ENCODE peak calls at places on chromosomes 4 and X, in seven cellular contexts. L is GM12892, R is upper lobe of left lung, X is HCT116, U is vagina, W is sigmoid colon, Q is GM12891. I is an unnamed sample.

GRCh38 chr4:68576272-68577100 is at the start of gene UGT2B17:
- DNase-seq in X (no peak), R (no peak), Q (peak; percentile 1), W (no peak), U (no peak), L (no peak), I (no peak)

GRCh38 chrX:133120406-133120805 is 23.5 kb upstream of the USP26 start:
- DNase-seq in Q (no peak), R (no peak), U (no peak), X (no peak), W (no peak), L (no peak), I (no peak)

GRCh38 chr4:81631958-81632439 is 160.3 kb upstream of the RASGEF1B start:
- DNase-seq in U (no peak), X (no peak), W (no peak), Q (no peak), L (no peak), R (no peak), I (no peak)

GRCh38 chr4:94540476-94540875 is 88.7 kb downstream of the PDLIM5 start:
- DNase-seq in R (no peak), Q (no peak), W (no peak), X (no peak), U (no peak), L (no peak), I (no peak)

GRCh38 chrX:72540318-72540717 is 32.3 kb downstream of the HDAC8 start:
- DNase-seq in X (no peak), L (no peak), R (no peak), Q (no peak), U (no peak), W (no peak), I (no peak)

GRCh38 chr4:184166736-184167135 is 50.9 kb downstream of the ENPP6 start:
- DNase-seq in W (no peak), U (peak; percentile 81), R (no peak), Q (no peak), X (no peak), L (no peak), I (no peak)

GRCh38 chr4:41600243-41600642 is 62.3 kb downstream of the LIMCH1 start:
- DNase-seq in L (no peak), W (no peak), Q (no peak), X (peak; percentile 12), R (no peak), U (no peak), I (no peak)

GRCh38 chr4:15893967-15894366 is 44.6 kb downstream of the FGFBP1 start:
- DNase-seq in X (peak; percentile 90), U (peak; percentile 58), W (no peak), L (no peak), R (peak; percentile 28), Q (no peak), I (no peak)

GRCh38 chr4:102734591-102735385 is 26.0 kb downstream of the MANBA start:
- DNase-seq in X (no peak), U (no peak), R (no peak), Q (peak; percentile 25), W (no peak), L (peak; percentile 15), I (peak; percentile 28)

GRCh38 chr4:73669410-73670183 is 49.4 kb upstream of the RASSF6 start:
- DNase-seq in X (no peak), W (no peak), Q (no peak), U (no peak), L (no peak), R (no peak), I (no peak)

GRCh38 chr4:87224036-87224923 is 3.9 kb upstream of the KLHL8 start:
- DNase-seq in R (no peak), W (no peak), X (no peak), Q (no peak), L (no peak), U (no peak), I (no peak)

GRCh38 chr4:127988638-127989037 is 23.4 kb downstream of the ABHD18 start:
- DNase-seq in Q (no peak), X (no peak), W (no peak), R (no peak), L (no peak), U (no peak), I (no peak)

GRCh38 chrX:107677501-107677901 is 49.2 kb downstream of the PRPS1 start:
- DNase-seq in X (no peak), L (no peak), R (peak; percentile 36), U (no peak), W (no peak), Q (no peak), I (no peak)

GRCh38 chrX:23287191-23287764 is 47.4 kb upstream of the PTCHD1 start:
- DNase-seq in U (no peak), R (no peak), Q (no peak), L (no peak), W (no peak), X (no peak), I (no peak)

GRCh38 chrX:78964598-78964997 is 19.4 kb downstream of the P2RY10 start:
- DNase-seq in W (no peak), U (no peak), L (no peak), Q (no peak), R (no peak), X (no peak), I (no peak)

GRCh38 chrX:78957049-78957767 is 12.0 kb downstream of the P2RY10 start:
- DNase-seq in L (no peak), X (no peak), W (no peak), R (no peak), Q (no peak), U (no peak), I (no peak)

GRCh38 chrX:78957768-78958130 is 12.6 kb downstream of the P2RY10 start:
- DNase-seq in U (no peak), L (no peak), X (no peak), W (no peak), R (no peak), Q (no peak), I (no peak)

GRCh38 chrX:78958419-78959116 is 13.4 kb downstream of the P2RY10 start:
- DNase-seq in L (no peak), Q (no peak), X (no peak), R (no peak), W (no peak), U (no peak), I (no peak)

DNA sequence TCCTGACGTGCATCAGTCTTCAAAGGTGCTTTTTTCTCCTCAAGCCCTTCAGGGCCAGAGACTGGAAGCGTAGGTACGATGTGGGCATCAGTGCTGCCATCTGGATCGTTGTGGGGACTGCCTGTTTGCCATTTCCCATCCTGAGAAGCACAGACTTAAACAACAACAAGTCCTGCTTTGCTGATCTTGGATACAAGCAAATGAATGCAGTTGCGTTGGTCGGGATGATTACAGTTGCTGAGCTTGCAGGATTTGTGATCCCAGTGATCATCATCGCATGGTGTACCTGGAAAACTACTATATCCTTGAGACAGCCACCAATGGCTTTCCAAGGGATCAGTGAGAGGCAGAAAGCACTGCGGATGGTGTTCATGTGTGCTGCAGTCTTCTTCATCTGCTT is 15.7 kb downstream of the P2RY10 start:
- DNase-seq in R (no peak), U (no peak), W (no peak), X (no peak), L (no peak), Q (no peak), I (no peak)
- TF ChIP-seq POLR2AphosphoS5 in R (no peak), U (no peak), W (no peak), X (no peak), L (peak; percentile 76), Q (no peak), I (no peak)

DNA sequence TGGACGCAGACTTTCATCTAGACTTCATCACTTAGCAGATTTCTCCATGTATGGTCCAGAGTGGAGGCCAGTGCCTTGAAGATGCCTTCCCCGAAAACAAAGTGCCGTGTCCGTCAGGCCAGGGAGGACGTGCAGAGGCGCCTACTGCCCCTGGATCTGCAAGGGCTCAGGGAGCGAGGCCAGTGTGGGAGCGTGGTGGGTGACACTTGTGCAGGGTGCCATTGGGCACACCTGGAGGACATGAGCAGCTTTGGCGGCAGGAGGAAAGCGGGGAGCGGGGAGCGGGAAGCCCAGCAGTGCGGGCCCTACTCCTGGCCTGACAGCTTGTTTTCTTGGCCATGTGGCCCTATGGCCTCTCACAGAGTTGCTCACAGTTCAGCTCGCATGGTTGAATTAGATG is 25.8 kb downstream of the WFS1 start:
- DNase-seq in L (no peak), U (no peak), Q (no peak), W (no peak), R (no peak), X (no peak), I (no peak)
- TF ChIP-seq POLR2AphosphoS5 in L (no peak), U (no peak), Q (no peak), W (no peak), R (no peak), X (no peak), I (no peak)

GRCh38 chr4:61376301-61376700 is 176.2 kb downstream of the ADGRL3 start:
- DNase-seq in R (no peak), Q (no peak), X (no peak), L (no peak), W (no peak), U (no peak), I (no peak)

GRCh38 chr4:61379406-61379805 is 179.3 kb downstream of the ADGRL3 start:
- DNase-seq in R (no peak), L (no peak), Q (no peak), U (no peak), X (no peak), W (no peak), I (no peak)

GRCh38 chr4:61375316-61375715 is 175.2 kb downstream of the ADGRL3 start:
- DNase-seq in W (no peak), U (no peak), L (no peak), Q (no peak), X (no peak), R (no peak), I (no peak)

GRCh38 chr4:61385302-61385701 is 185.2 kb downstream of the ADGRL3 start:
- DNase-seq in R (no peak), U (no peak), Q (no peak), X (no peak), L (no peak), W (no peak), I (no peak)

GRCh38 chr4:61380865-61381264 is 180.7 kb downstream of the ADGRL3 start:
- DNase-seq in L (no peak), W (no peak), X (no peak), R (no peak), Q (no peak), U (no peak), I (no peak)
- TF ChIP-seq POLR2AphosphoS5 in L (no peak), W (no peak), X (no peak), R (no peak), Q (no peak), U (no peak), I (no peak)

DNA sequence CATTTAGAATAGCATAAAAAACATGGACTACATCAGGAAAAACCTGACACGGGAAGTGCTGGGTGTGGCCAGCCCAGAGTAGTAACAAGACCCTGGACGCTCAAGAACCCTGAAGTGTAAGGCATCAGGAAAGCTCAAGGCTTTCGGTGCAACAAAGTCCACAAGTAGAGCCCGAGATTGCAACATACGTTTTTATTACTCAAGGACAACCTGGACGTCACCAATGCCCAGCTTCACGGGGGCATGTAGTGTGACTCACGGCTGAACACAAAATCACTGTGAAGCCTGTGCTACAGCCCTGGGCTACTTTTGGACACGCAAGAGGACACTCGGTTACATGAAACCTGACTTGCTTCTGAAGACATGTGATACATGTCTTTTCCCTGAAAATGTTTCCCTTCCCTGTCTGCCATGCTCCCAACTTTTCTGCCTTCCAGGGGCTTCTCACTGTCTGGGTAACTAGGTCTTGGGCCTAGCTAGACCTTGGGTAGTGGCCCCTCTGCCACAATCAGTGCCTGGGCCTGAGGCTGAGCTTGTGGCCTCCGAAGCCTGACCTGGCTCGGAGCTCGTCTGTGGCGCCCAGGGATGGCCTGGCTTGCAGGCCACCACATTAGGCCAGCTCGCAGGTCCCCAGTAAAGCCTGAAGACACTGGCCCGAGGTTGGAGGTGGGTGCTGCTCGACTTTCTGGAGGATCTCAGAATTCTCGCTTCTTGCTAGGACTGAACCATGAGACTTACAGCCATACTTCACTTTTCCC is 9.2 kb downstream of the IRAK1 start:
- DNase-seq in R (peak; percentile 83), Q (no peak), L (no peak), X (no peak), W (no peak), U (no peak), I (no peak)
- TF ChIP-seq POLR2AphosphoS5 in R (peak; percentile 26), Q (peak; percentile 15), L (no peak), X (no peak), W (no peak), U (no peak), I (no peak)